ENCODE peak calls at places on chromosomes 7 and 10, in six cellular contexts. T is ELR, F is HepG2, L is left lung, W is NCI-H2081, G is frontal cortex. A is an unnamed sample.

GRCh38 chr7:139642283-139642682 is 118.8 kb downstream of the CLEC2L start:
- DNase-seq in T (no peak), F (no peak), L (no peak), W (no peak), G (no peak), A (no peak)

GRCh38 chr10:131569851-131570715 is 258.6 kb upstream of the TCERG1L start:
- DNase-seq in T (no peak), F (no peak), L (peak), W (no peak), G (no peak), A (no peak)

GRCh38 chr7:83347836-83348482 is 185.3 kb upstream of the PCLO start:
- DNase-seq in T (peak), F (no peak), L (no peak), W (no peak), G (no peak), A (no peak)

GRCh38 chr10:34916368-34916767 is 101.3 kb upstream of the PARD3 start:
- DNase-seq in T (peak), F (no peak), L (no peak), W (no peak), G (no peak), A (no peak)

GRCh38 chr7:102208826-102209225 is 77.8 kb upstream of the SH2B2 start:
- DNase-seq in T (no peak), F (no peak), L (no peak), W (no peak), G (no peak), A (no peak)

GRCh38 chr7:111755388-111755787 is 193.1 kb upstream of the IMMP2L start:
- DNase-seq in T (no peak), F (no peak), L (no peak), W (no peak), G (no peak), A (no peak)

GRCh38 chr7:49763791-49764190 is 9.6 kb upstream of the VWC2 start:
- DNase-seq in T (no peak), F (no peak), L (no peak), W (no peak), G (no peak), A (no peak)

GRCh38 chr10:46232666-46233065 is 54.1 kb upstream of the ANTXRL start:
- DNase-seq in T (no peak), F (no peak), L (peak), W (no peak), G (no peak), A (peak)

GRCh38 chr7:106640368-106641141 is 20.4 kb downstream of the CCDC71L start:
- DNase-seq in T (peak), F (no peak), L (no peak), W (no peak), G (no peak), A (no peak)

GRCh38 chr10:106508920-106509319 is 655.6 kb downstream of the SORCS1 start:
- DNase-seq in T (peak), F (no peak), L (no peak), W (no peak), G (no peak), A (no peak)

GRCh38 chr7:159141159-159141558 is 3.5 kb downstream of the VIPR2 start:
- DNase-seq in T (no peak), F (no peak), L (no peak), W (no peak), G (no peak), A (no peak)

A was measured in RWPE2.